ENCODE peak calls at places on chromosome 22, in ten cellular contexts. One of them, this sample, is unnamed.

GRCh38 chr22:38243007-38243775 is 29.6 kb downstream of the TMEM184B start:
- DNase-seq in ovary: peak
- DNase-seq in AG10803: peak
- DNase-seq in GM12864: no peak
- DNase-seq in PC-3: no peak
- DNase-seq in astrocyte of the cerebellum: no peak
- DNase-seq in fibroblast of pulmonary artery: peak
- DNase-seq in endodermal cell: no peak
- DNase-seq in brain microvascular endothelial cell: peak
- DNase-seq in colonic mucosa: peak
- DNase-seq in this sample: no peak

GRCh38 chr22:49412236-49412635 is 415.4 kb downstream of the BRD1 start:
- DNase-seq in colonic mucosa: no peak
- DNase-seq in brain microvascular endothelial cell: no peak
- DNase-seq in GM12864: no peak
- DNase-seq in endodermal cell: no peak
- DNase-seq in PC-3: no peak
- DNase-seq in AG10803: no peak
- DNase-seq in fibroblast of pulmonary artery: no peak
- DNase-seq in ovary: no peak
- DNase-seq in astrocyte of the cerebellum: no peak
- DNase-seq in this sample: no peak

GRCh38 chr22:47995718-47996117 is 1233.3 kb downstream of the TBC1D22A start:
- DNase-seq in AG10803: no peak
- DNase-seq in astrocyte of the cerebellum: no peak
- DNase-seq in PC-3: no peak
- DNase-seq in endodermal cell: no peak
- DNase-seq in colonic mucosa: no peak
- DNase-seq in brain microvascular endothelial cell: no peak
- DNase-seq in fibroblast of pulmonary artery: no peak
- DNase-seq in GM12864: no peak
- DNase-seq in ovary: no peak
- DNase-seq in this sample: no peak

GRCh38 chr22:35480627-35481565 is 59.7 kb upstream of the RASD2 start:
- DNase-seq in fibroblast of pulmonary artery: no peak
- DNase-seq in GM12864: no peak
- DNase-seq in astrocyte of the cerebellum: no peak
- DNase-seq in ovary: no peak
- DNase-seq in PC-3: peak
- DNase-seq in colonic mucosa: peak
- DNase-seq in endodermal cell: no peak
- DNase-seq in brain microvascular endothelial cell: no peak
- DNase-seq in AG10803: peak
- DNase-seq in this sample: no peak

GRCh38 chr22:36405671-36406070 is 17.9 kb upstream of the MYH9 start:
- DNase-seq in ovary: no peak
- DNase-seq in GM12864: no peak
- DNase-seq in brain microvascular endothelial cell: no peak
- DNase-seq in AG10803: peak
- DNase-seq in colonic mucosa: no peak
- DNase-seq in endodermal cell: no peak
- DNase-seq in PC-3: peak
- DNase-seq in astrocyte of the cerebellum: no peak
- DNase-seq in fibroblast of pulmonary artery: peak
- DNase-seq in this sample: no peak

GRCh38 chr22:43378011-43378704 is 33.7 kb upstream of the MPPED1 start:
- DNase-seq in endodermal cell: peak
- DNase-seq in ovary: peak
- DNase-seq in GM12864: peak
- DNase-seq in fibroblast of pulmonary artery: peak
- DNase-seq in brain microvascular endothelial cell: peak
- DNase-seq in colonic mucosa: peak
- DNase-seq in astrocyte of the cerebellum: no peak
- DNase-seq in PC-3: no peak
- DNase-seq in AG10803: peak
- DNase-seq in this sample: no peak

GRCh38 chr22:35739076-35739475 is 21.4 kb downstream of the APOL5 start:
- DNase-seq in GM12864: no peak
- DNase-seq in endodermal cell: no peak
- DNase-seq in ovary: no peak
- DNase-seq in colonic mucosa: no peak
- DNase-seq in fibroblast of pulmonary artery: no peak
- DNase-seq in AG10803: no peak
- DNase-seq in brain microvascular endothelial cell: no peak
- DNase-seq in astrocyte of the cerebellum: no peak
- DNase-seq in PC-3: no peak
- DNase-seq in this sample: no peak

GRCh38 chr22:27476729-27477128 is 324.8 kb downstream of the MN1 start:
- DNase-seq in endodermal cell: no peak
- DNase-seq in fibroblast of pulmonary artery: peak
- DNase-seq in GM12864: no peak
- DNase-seq in PC-3: peak
- DNase-seq in ovary: no peak
- DNase-seq in astrocyte of the cerebellum: no peak
- DNase-seq in colonic mucosa: no peak
- DNase-seq in brain microvascular endothelial cell: peak
- DNase-seq in AG10803: peak
- DNase-seq in this sample: no peak

GRCh38 chr22:39664485-39665200 is 94.1 kb downstream of the CACNA1I start:
- DNase-seq in fibroblast of pulmonary artery: no peak
- DNase-seq in ovary: no peak
- DNase-seq in AG10803: no peak
- DNase-seq in colonic mucosa: peak
- DNase-seq in PC-3: no peak
- DNase-seq in astrocyte of the cerebellum: no peak
- DNase-seq in GM12864: no peak
- DNase-seq in brain microvascular endothelial cell: no peak
- DNase-seq in endodermal cell: peak
- DNase-seq in this sample: no peak

GRCh38 chr22:39663751-39664150 is 93.2 kb downstream of the CACNA1I start:
- DNase-seq in colonic mucosa: peak
- DNase-seq in PC-3: peak
- DNase-seq in brain microvascular endothelial cell: no peak
- DNase-seq in AG10803: no peak
- DNase-seq in astrocyte of the cerebellum: no peak
- DNase-seq in endodermal cell: peak
- DNase-seq in fibroblast of pulmonary artery: no peak
- DNase-seq in GM12864: no peak
- DNase-seq in ovary: no peak
- DNase-seq in this sample: no peak

GRCh38 chr22:39662677-39663034 is 92.1 kb downstream of the CACNA1I start:
- DNase-seq in colonic mucosa: no peak
- DNase-seq in brain microvascular endothelial cell: no peak
- DNase-seq in PC-3: no peak
- DNase-seq in AG10803: no peak
- DNase-seq in GM12864: no peak
- DNase-seq in fibroblast of pulmonary artery: no peak
- DNase-seq in ovary: no peak
- DNase-seq in astrocyte of the cerebellum: no peak
- DNase-seq in endodermal cell: no peak
- DNase-seq in this sample: no peak

GRCh38 chr22:39661501-39661841 is 90.9 kb downstream of the CACNA1I start:
- DNase-seq in PC-3: no peak
- DNase-seq in endodermal cell: no peak
- DNase-seq in GM12864: no peak
- DNase-seq in brain microvascular endothelial cell: no peak
- DNase-seq in fibroblast of pulmonary artery: no peak
- DNase-seq in astrocyte of the cerebellum: no peak
- DNase-seq in AG10803: no peak
- DNase-seq in colonic mucosa: no peak
- DNase-seq in ovary: no peak
- DNase-seq in this sample: no peak

DNA sequence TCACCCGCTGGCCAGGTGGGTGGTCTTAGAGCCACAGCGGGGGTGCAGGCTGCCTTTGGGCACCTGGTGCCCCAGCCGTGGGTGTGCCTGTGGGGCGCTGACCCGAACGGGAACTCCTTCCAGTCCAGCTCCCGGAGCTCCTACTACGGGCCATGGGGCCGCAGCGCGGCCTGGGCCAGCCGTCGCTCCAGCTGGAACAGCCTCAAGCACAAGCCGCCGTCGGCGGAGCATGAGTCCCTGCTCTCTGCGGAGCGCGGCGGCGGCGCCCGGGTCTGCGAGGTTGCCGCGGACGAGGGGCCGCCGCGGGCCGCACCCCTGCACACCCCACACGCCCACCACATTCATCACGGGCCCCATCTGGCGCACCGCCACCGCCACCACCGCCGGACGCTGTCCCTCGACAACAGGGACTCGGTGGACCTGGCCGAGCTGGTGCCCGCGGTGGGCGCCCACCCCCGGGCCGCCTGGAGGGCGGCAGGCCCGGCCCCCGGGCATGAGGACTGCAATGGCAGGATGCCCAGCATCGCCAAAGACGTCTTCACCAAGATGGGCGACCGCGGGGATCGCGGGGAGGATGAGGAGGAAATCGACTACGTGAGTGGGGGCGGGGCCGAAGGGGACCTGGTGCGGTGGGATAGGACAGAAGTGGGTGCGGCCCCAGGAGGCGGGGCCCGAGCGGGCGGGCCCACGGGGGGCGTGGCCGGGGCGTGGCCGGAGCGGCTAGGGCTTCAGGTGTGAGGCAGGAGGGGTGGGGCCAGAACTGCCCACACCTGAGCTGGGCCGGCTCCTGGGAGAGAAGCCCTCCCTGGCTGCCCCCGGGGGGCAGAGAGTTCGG is 91.5 kb downstream of the CACNA1I start:
- DNase-seq in ovary: no peak
- DNase-seq in astrocyte of the cerebellum: no peak
- DNase-seq in fibroblast of pulmonary artery: no peak
- DNase-seq in PC-3: no peak
- DNase-seq in AG10803: no peak
- DNase-seq in colonic mucosa: peak
- DNase-seq in endodermal cell: peak
- DNase-seq in brain microvascular endothelial cell: no peak
- DNase-seq in GM12864: no peak
- DNase-seq in this sample: no peak
- H3K4me3 ChIP-seq in ovary: no peak
- H3K4me3 ChIP-seq in astrocyte of the cerebellum: no peak
- H3K4me3 ChIP-seq in fibroblast of pulmonary artery: no peak
- H3K4me3 ChIP-seq in PC-3: no peak
- H3K4me3 ChIP-seq in AG10803: no peak
- H3K4me3 ChIP-seq in colonic mucosa: peak
- H3K4me3 ChIP-seq in endodermal cell: peak
- H3K4me3 ChIP-seq in brain microvascular endothelial cell: no peak
- H3K4me3 ChIP-seq in GM12864: no peak
- H3K4me3 ChIP-seq in this sample: no peak

DNA sequence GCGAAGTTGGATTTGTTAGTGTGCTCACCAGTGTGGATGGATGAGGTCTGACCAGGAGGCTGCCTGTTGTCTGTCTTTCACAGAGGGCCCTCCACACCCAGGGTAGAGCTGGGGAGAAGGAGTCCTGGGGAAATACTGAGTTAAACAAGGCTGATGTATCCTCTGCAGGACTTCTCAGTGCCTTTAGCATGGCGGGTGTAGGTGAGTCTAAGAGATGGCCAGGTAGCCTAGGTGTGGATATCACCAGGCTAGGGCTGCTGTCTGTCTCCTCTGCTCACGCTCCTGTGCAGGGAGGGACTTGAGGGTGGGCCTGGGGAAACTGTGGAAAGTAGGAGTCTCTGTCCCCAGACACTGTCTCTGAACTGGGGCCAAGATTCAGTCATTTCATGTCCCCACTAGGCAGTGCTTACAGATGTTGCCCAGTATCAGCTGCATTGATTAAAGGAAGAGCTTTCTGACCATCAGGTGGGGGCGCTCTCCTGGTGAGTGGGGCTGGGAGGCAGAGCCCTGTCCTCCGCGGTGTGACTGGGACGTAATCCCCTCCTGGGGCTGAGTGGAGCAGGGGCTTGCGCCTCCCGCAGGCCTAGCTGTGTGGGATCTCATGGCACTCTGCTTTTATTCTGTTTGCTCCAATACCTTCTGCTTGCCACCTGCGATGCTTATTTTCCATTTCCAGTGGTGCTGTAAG is 35.5 kb upstream of the CCDC188 start:
- DNase-seq in brain microvascular endothelial cell: no peak
- DNase-seq in astrocyte of the cerebellum: no peak
- DNase-seq in AG10803: no peak
- DNase-seq in endodermal cell: peak
- DNase-seq in PC-3: no peak
- DNase-seq in fibroblast of pulmonary artery: peak
- DNase-seq in ovary: no peak
- DNase-seq in GM12864: no peak
- DNase-seq in colonic mucosa: no peak
- DNase-seq in this sample: no peak
- TF ChIP-seq CTCF in brain microvascular endothelial cell: peak
- TF ChIP-seq CTCF in astrocyte of the cerebellum: no peak
- TF ChIP-seq CTCF in AG10803: no peak
- TF ChIP-seq CTCF in endodermal cell: peak
- TF ChIP-seq CTCF in PC-3: peak
- TF ChIP-seq CTCF in fibroblast of pulmonary artery: peak
- TF ChIP-seq CTCF in ovary: no peak
- TF ChIP-seq CTCF in GM12864: no peak
- TF ChIP-seq CTCF in colonic mucosa: no peak
- TF ChIP-seq CTCF in this sample: no peak

GRCh38 chr22:45552017-45552411 is 49.3 kb downstream of the FBLN1 start:
- DNase-seq in AG10803: no peak
- DNase-seq in PC-3: no peak
- DNase-seq in GM12864: no peak
- DNase-seq in endodermal cell: peak
- DNase-seq in fibroblast of pulmonary artery: no peak
- DNase-seq in colonic mucosa: no peak
- DNase-seq in astrocyte of the cerebellum: no peak
- DNase-seq in ovary: peak
- DNase-seq in brain microvascular endothelial cell: no peak
- DNase-seq in this sample: no peak
- H3K4me3 ChIP-seq in AG10803: no peak
- H3K4me3 ChIP-seq in PC-3: no peak
- H3K4me3 ChIP-seq in GM12864: no peak
- H3K4me3 ChIP-seq in endodermal cell: no peak
- H3K4me3 ChIP-seq in fibroblast of pulmonary artery: no peak
- H3K4me3 ChIP-seq in colonic mucosa: no peak
- H3K4me3 ChIP-seq in astrocyte of the cerebellum: no peak
- H3K4me3 ChIP-seq in ovary: no peak
- H3K4me3 ChIP-seq in brain microvascular endothelial cell: no peak
- H3K4me3 ChIP-seq in this sample: no peak

GRCh38 chr22:24935771-24936483 is 10.6 kb downstream of the LHFPL7 start:
- DNase-seq in AG10803: no peak
- DNase-seq in fibroblast of pulmonary artery: no peak
- DNase-seq in astrocyte of the cerebellum: no peak
- DNase-seq in colonic mucosa: no peak
- DNase-seq in brain microvascular endothelial cell: no peak
- DNase-seq in PC-3: no peak
- DNase-seq in endodermal cell: no peak
- DNase-seq in ovary: no peak
- DNase-seq in GM12864: no peak
- DNase-seq in this sample: no peak

GRCh38 chr22:24942301-24942700 is 4.2 kb downstream of the LHFPL7 start:
- DNase-seq in ovary: no peak
- DNase-seq in AG10803: no peak
- DNase-seq in astrocyte of the cerebellum: no peak
- DNase-seq in fibroblast of pulmonary artery: no peak
- DNase-seq in PC-3: no peak
- DNase-seq in GM12864: no peak
- DNase-seq in endodermal cell: no peak
- DNase-seq in brain microvascular endothelial cell: no peak
- DNase-seq in colonic mucosa: no peak
- DNase-seq in this sample: no peak

GRCh38 chr22:24938741-24939341 is 7.7 kb downstream of the LHFPL7 start:
- DNase-seq in GM12864: no peak
- DNase-seq in astrocyte of the cerebellum: peak
- DNase-seq in AG10803: peak
- DNase-seq in colonic mucosa: peak
- DNase-seq in PC-3: peak
- DNase-seq in brain microvascular endothelial cell: no peak
- DNase-seq in fibroblast of pulmonary artery: peak
- DNase-seq in ovary: no peak
- DNase-seq in endodermal cell: peak
- DNase-seq in this sample: no peak

DNA sequence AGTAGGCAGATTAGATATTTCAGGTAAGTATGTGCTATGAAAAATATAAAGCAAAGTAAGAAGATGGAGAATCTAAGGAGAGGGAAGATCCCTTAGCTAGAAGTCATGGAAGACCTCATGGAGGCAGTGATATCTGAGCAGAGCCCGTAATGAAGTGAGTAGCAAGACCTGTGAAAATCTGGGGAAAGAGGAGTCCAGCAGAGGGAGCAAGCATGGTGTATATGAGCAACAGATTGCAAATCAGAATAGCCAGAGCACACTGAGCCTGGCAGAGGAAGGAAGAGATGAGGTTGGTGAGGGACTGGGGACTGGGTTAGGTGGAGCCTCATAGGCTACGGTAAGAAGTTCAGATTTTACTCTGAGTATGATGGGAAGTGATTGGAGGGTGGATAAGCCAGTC is 9.4 kb downstream of the LHFPL7 start:
- DNase-seq in ovary: no peak
- DNase-seq in brain microvascular endothelial cell: peak
- DNase-seq in GM12864: no peak
- DNase-seq in endodermal cell: peak
- DNase-seq in PC-3: peak
- DNase-seq in AG10803: no peak
- DNase-seq in colonic mucosa: no peak
- DNase-seq in fibroblast of pulmonary artery: peak
- DNase-seq in astrocyte of the cerebellum: no peak
- DNase-seq in this sample: no peak
- TF ChIP-seq CTCF in ovary: no peak
- TF ChIP-seq CTCF in brain microvascular endothelial cell: peak
- TF ChIP-seq CTCF in GM12864: peak
- TF ChIP-seq CTCF in endodermal cell: peak
- TF ChIP-seq CTCF in PC-3: peak
- TF ChIP-seq CTCF in AG10803: peak
- TF ChIP-seq CTCF in colonic mucosa: no peak
- TF ChIP-seq CTCF in fibroblast of pulmonary artery: peak
- TF ChIP-seq CTCF in astrocyte of the cerebellum: peak
- TF ChIP-seq CTCF in this sample: peak

This sample was measured in AG09309.